ENCODE peak calls at places on chromosomes 16 and 17, in ten cellular contexts. C, G, W, Q, H, D, E, B, M and Y are unnamed samples.

GRCh38 chr17:36856169-36856568 is 81.1 kb upstream of the LHX1 start:
- DNase-seq in C (no peak), G (no peak), W (no peak), Q (no peak), H (peak), D (peak), E (no peak), B (no peak), M (no peak), Y (no peak)

GRCh38 chr16:69127966-69128510 is 4.3 kb downstream of the CHTF8 start:
- DNase-seq in C (no peak), G (no peak), W (no peak), Q (no peak), H (no peak), D (no peak), E (no peak), B (no peak), M (no peak), Y (no peak)

GRCh38 chr16:80804061-80804450 is 342 bp downstream of the CDYL2 start:
- DNase-seq in C (peak), G (peak), W (no peak), Q (peak), H (no peak), D (peak), E (peak), B (peak), M (no peak), Y (peak)

GRCh38 chr17:45384800-45385262 is 47.8 kb downstream of the ARHGAP27 start:
- DNase-seq in C (no peak), G (no peak), W (no peak), Q (no peak), H (no peak), D (no peak), E (no peak), B (no peak), M (no peak), Y (no peak)

GRCh38 chr17:11610999-11611566 is 12.8 kb downstream of the DNAH9 start:
- DNase-seq in C (no peak), G (no peak), W (no peak), Q (no peak), H (no peak), D (no peak), E (no peak), B (no peak), M (no peak), Y (no peak)

GRCh38 chr17:32523827-32524552 is 37.2 kb downstream of the CDK5R1 start:
- DNase-seq in C (no peak), G (no peak), W (peak), Q (no peak), H (no peak), D (no peak), E (no peak), B (no peak), M (no peak), Y (no peak)

GRCh38 chr16:21524068-21524751 is 75.2 kb upstream of the METTL9 start:
- DNase-seq in C (no peak), G (no peak), W (no peak), Q (no peak), H (peak), D (no peak), E (no peak), B (no peak), M (no peak), Y (no peak)

GRCh38 chr17:45956090-45956489 is 43.0 kb upstream of the STH start:
- DNase-seq in C (no peak), G (no peak), W (no peak), Q (no peak), H (no peak), D (no peak), E (no peak), B (no peak), M (no peak), Y (no peak)

GRCh38 chr17:50221500-50222480 is 20.4 kb upstream of the COL1A1 start:
- DNase-seq in C (no peak), G (no peak), W (peak), Q (no peak), H (peak), D (peak), E (peak), B (no peak), M (peak), Y (no peak)

GRCh38 chr17:60390223-60390622 is 1.7 kb downstream of the USP32 start:
- DNase-seq in C (no peak), G (no peak), W (no peak), Q (no peak), H (peak), D (peak), E (peak), B (no peak), M (no peak), Y (no peak)

GRCh38 chr17:57215317-57215716 is 41.0 kb upstream of the MSI2 start:
- DNase-seq in C (no peak), G (no peak), W (no peak), Q (no peak), H (peak), D (peak), E (peak), B (no peak), M (no peak), Y (no peak)

GRCh38 chr16:75546293-75546692 is 9.8 kb downstream of the TMEM231 start:
- DNase-seq in C (no peak), G (no peak), W (no peak), Q (no peak), H (no peak), D (no peak), E (no peak), B (no peak), M (no peak), Y (no peak)

GRCh38 chr16:14510581-14510938 is 119.5 kb downstream of the PARN start:
- DNase-seq in C (no peak), G (no peak), W (no peak), Q (no peak), H (no peak), D (no peak), E (no peak), B (no peak), M (no peak), Y (no peak)

GRCh38 chr16:11160676-11161115 is 95.3 kb downstream of the SOCS1 start:
- DNase-seq in C (no peak), G (no peak), W (no peak), Q (no peak), H (peak), D (no peak), E (no peak), B (no peak), M (no peak), Y (no peak)

GRCh38 chr16:50059111-50059510 is 6.7 kb upstream of the HEATR3 start:
- DNase-seq in C (no peak), G (no peak), W (no peak), Q (no peak), H (no peak), D (no peak), E (no peak), B (no peak), M (no peak), Y (no peak)

GRCh38 chr16:977896-978295 is 3.7 kb upstream of the SOX8 start:
- DNase-seq in C (no peak), G (no peak), W (no peak), Q (no peak), H (no peak), D (no peak), E (no peak), B (no peak), M (no peak), Y (no peak)

GRCh38 chr17:63395075-63395815 is 50.9 kb downstream of the CYB561 start:
- DNase-seq in C (no peak), G (no peak), W (no peak), Q (no peak), H (no peak), D (no peak), E (no peak), B (no peak), M (no peak), Y (no peak)

GRCh38 chr16:27225536-27226360 is 22.4 kb downstream of the KDM8 start:
- DNase-seq in C (no peak), G (no peak), W (no peak), Q (no peak), H (no peak), D (peak), E (no peak), B (no peak), M (no peak), Y (no peak)

GRCh38 chr16:11585460-11586374 is 1.0 kb downstream of the LITAF start:
- DNase-seq in C (no peak), G (peak), W (peak), Q (no peak), H (no peak), D (no peak), E (no peak), B (no peak), M (peak), Y (no peak)

GRCh38 chr16:2194166-2194834 is 2.1 kb downstream of the CASKIN1 start:
- DNase-seq in C (no peak), G (no peak), W (no peak), Q (no peak), H (peak), D (peak), E (peak), B (peak), M (no peak), Y (no peak)